ENCODE peak calls at places on chromosomes 2 and 18, in four cellular contexts. One of them, this sample, is unnamed.

GRCh38 chr2:239758325-239758877 is 266.7 kb downstream of the NDUFA10 start:
- DNase-seq in effector memory CD4-positive, alpha-beta T cell: no peak
- DNase-seq in mucosa of descending colon: no peak
- DNase-seq in EH: no peak
- DNase-seq in this sample: peak; percentile 60

GRCh38 chr18:74498712-74499629 is 2.8 kb downstream of the CNDP2 start:
- DNase-seq in effector memory CD4-positive, alpha-beta T cell: peak; percentile 61
- DNase-seq in mucosa of descending colon: peak; percentile 68
- DNase-seq in EH: peak; percentile 47
- DNase-seq in this sample: peak; percentile 72

GRCh38 chr18:77008576-77009315 is 123.8 kb downstream of the MBP start:
- DNase-seq in effector memory CD4-positive, alpha-beta T cell: no peak
- DNase-seq in mucosa of descending colon: no peak
- DNase-seq in EH: no peak
- DNase-seq in this sample: no peak

GRCh38 chr2:3287896-3288295 is 89.7 kb downstream of the EIPR1 start:
- DNase-seq in effector memory CD4-positive, alpha-beta T cell: no peak
- DNase-seq in mucosa of descending colon: no peak
- DNase-seq in EH: no peak
- DNase-seq in this sample: no peak

GRCh38 chr2:170966648-170967396 is 37.8 kb downstream of the GORASP2 start:
- DNase-seq in effector memory CD4-positive, alpha-beta T cell: no peak
- DNase-seq in mucosa of descending colon: no peak
- DNase-seq in EH: no peak
- DNase-seq in this sample: peak; percentile 14

GRCh38 chr2:187118331-187119099 is 269.5 kb upstream of the ZSWIM2 start:
- DNase-seq in effector memory CD4-positive, alpha-beta T cell: no peak
- DNase-seq in mucosa of descending colon: no peak
- DNase-seq in EH: no peak
- DNase-seq in this sample: peak; percentile 3

GRCh38 chr2:204239756-204240155 is 303.2 kb downstream of the ICOS start:
- DNase-seq in effector memory CD4-positive, alpha-beta T cell: no peak
- DNase-seq in mucosa of descending colon: no peak
- DNase-seq in EH: no peak
- DNase-seq in this sample: no peak

GRCh38 chr2:152450176-152450575 is 115.2 kb downstream of the FMNL2 start:
- DNase-seq in effector memory CD4-positive, alpha-beta T cell: no peak
- DNase-seq in mucosa of descending colon: no peak
- DNase-seq in EH: no peak
- DNase-seq in this sample: no peak

GRCh38 chr2:218217366-218218309 is 649 bp downstream of the ARPC2 start:
- DNase-seq in effector memory CD4-positive, alpha-beta T cell: peak; percentile 52
- DNase-seq in mucosa of descending colon: peak; percentile 70
- DNase-seq in EH: peak; percentile 57
- DNase-seq in this sample: peak; percentile 60

GRCh38 chr2:242031481-242032019 is 162.0 kb downstream of the RTP5 start:
- DNase-seq in effector memory CD4-positive, alpha-beta T cell: peak; percentile 28
- DNase-seq in mucosa of descending colon: peak; percentile 7
- DNase-seq in EH: peak; percentile 89
- DNase-seq in this sample: peak; percentile 92

GRCh38 chr2:197191177-197191947 is 119.2 kb downstream of the ANKRD44 start:
- DNase-seq in effector memory CD4-positive, alpha-beta T cell: no peak
- DNase-seq in mucosa of descending colon: no peak
- DNase-seq in EH: peak; percentile 45
- DNase-seq in this sample: peak; percentile 37

GRCh38 chr2:102514061-102514785 is 41.2 kb downstream of the SLC9A4 start:
- DNase-seq in effector memory CD4-positive, alpha-beta T cell: no peak
- DNase-seq in mucosa of descending colon: no peak
- DNase-seq in EH: peak; percentile 90
- DNase-seq in this sample: peak; percentile 91

GRCh38 chr2:24785704-24786321 is 7.4 kb downstream of the PTRHD1 start:
- DNase-seq in effector memory CD4-positive, alpha-beta T cell: no peak
- DNase-seq in mucosa of descending colon: no peak
- DNase-seq in EH: no peak
- DNase-seq in this sample: no peak

GRCh38 chr2:34188464-34188863 is 589.4 kb upstream of the FAM98A start:
- DNase-seq in effector memory CD4-positive, alpha-beta T cell: no peak
- DNase-seq in mucosa of descending colon: no peak
- DNase-seq in EH: no peak
- DNase-seq in this sample: no peak

GRCh38 chr18:21112543-21113105 is 1.0 kb upstream of the ROCK1 start:
- DNase-seq in effector memory CD4-positive, alpha-beta T cell: no peak
- DNase-seq in mucosa of descending colon: no peak
- DNase-seq in EH: peak; percentile 24
- DNase-seq in this sample: no peak

GRCh38 chr2:160324161-160324768 is 124.2 kb upstream of the ITGB6 start:
- DNase-seq in effector memory CD4-positive, alpha-beta T cell: no peak
- DNase-seq in mucosa of descending colon: peak; percentile 82
- DNase-seq in EH: peak; percentile 63
- DNase-seq in this sample: peak; percentile 58

GRCh38 chr2:225040862-225041209 is 1.4 kb downstream of the DOCK10 start:
- DNase-seq in effector memory CD4-positive, alpha-beta T cell: no peak
- DNase-seq in mucosa of descending colon: peak; percentile 24
- DNase-seq in EH: no peak
- DNase-seq in this sample: no peak

GRCh38 chr2:206004004-206004693 is 81.8 kb downstream of the INO80D start:
- DNase-seq in effector memory CD4-positive, alpha-beta T cell: no peak
- DNase-seq in mucosa of descending colon: peak; percentile 46
- DNase-seq in EH: peak; percentile 37
- DNase-seq in this sample: peak; percentile 24

GRCh38 chr2:127641846-127642510 is 4.0 kb upstream of the GPR17 start:
- DNase-seq in effector memory CD4-positive, alpha-beta T cell: no peak
- DNase-seq in mucosa of descending colon: no peak
- DNase-seq in EH: no peak
- DNase-seq in this sample: no peak

GRCh38 chr2:207469380-207469779 is 60.4 kb upstream of the CREB1 start:
- DNase-seq in effector memory CD4-positive, alpha-beta T cell: no peak
- DNase-seq in mucosa of descending colon: no peak
- DNase-seq in EH: no peak
- DNase-seq in this sample: no peak

GRCh38 chr2:23988371-23988770 is 21.5 kb upstream of the MFSD2B start:
- DNase-seq in effector memory CD4-positive, alpha-beta T cell: no peak
- DNase-seq in mucosa of descending colon: no peak
- DNase-seq in EH: peak; percentile 38
- DNase-seq in this sample: peak; percentile 19

GRCh38 chr18:3389977-3390376 is 60.0 kb upstream of the TGIF1 start:
- DNase-seq in effector memory CD4-positive, alpha-beta T cell: no peak
- DNase-seq in mucosa of descending colon: no peak
- DNase-seq in EH: no peak
- DNase-seq in this sample: no peak